ENCODE peak calls at places on chromosomes 4 and X, in nine cellular contexts. G is right lobe of liver, V is Panc1, H is nephron progenitor cell, Z is neural crest cell, O is LoVo, Q is glomerular endothelial cell, K is MM.1S, L is mesenchymal stem cell. R is an unnamed sample.

GRCh38 chrX:153572601-153573000 is 26.3 kb downstream of the CCNQ start:
- DNase-seq in V (no peak), H (no peak), O (no peak), L (no peak), Q (no peak), K (no peak), Z (no peak), G (no peak), R (no peak)

GRCh38 chr4:6722891-6723290 is 6.9 kb downstream of the BLOC1S4 start:
- DNase-seq in Q (no peak), V (no peak), H (no peak), Z (no peak), O (no peak), K (no peak), L (no peak), G (no peak), R (no peak)

GRCh38 chr4:8198906-8199593 is at the start of gene SH3TC1:
- DNase-seq in H (peak; percentile 76), V (no peak), L (peak; percentile 94), O (peak; percentile 88), G (peak; percentile 98), Z (peak; percentile 57), Q (no peak), K (peak; percentile 68), R (peak; percentile 85)

GRCh38 chr4:17055788-17056187 is 157.3 kb upstream of the LDB2 start:
- DNase-seq in Q (no peak), O (no peak), H (no peak), G (no peak), L (peak; percentile 67), K (no peak), V (no peak), Z (no peak), R (no peak)

GRCh38 chr4:185912779-185913178 is 100.8 kb upstream of the SORBS2 start:
- DNase-seq in Z (no peak), H (no peak), Q (no peak), V (no peak), L (no peak), K (no peak), O (peak; percentile 63), G (no peak), R (no peak)

GRCh38 chr4:10180927-10181744 is 64.5 kb upstream of the WDR1 start:
- DNase-seq in L (no peak), Z (no peak), V (no peak), H (no peak), G (no peak), K (peak; percentile 37), O (no peak), Q (peak; percentile 60), R (peak; percentile 49)

GRCh38 chrX:858542-859078 is 228.0 kb downstream of the SHOX start:
- DNase-seq in Z (no peak), K (no peak), Q (no peak), H (no peak), L (no peak), O (no peak), G (no peak), V (no peak), R (no peak)

GRCh38 chr4:127782275-127783025 is at the start of gene HSPA4L:
- DNase-seq in H (peak; percentile 50), O (peak; percentile 75), L (peak; percentile 85), V (peak; percentile 65), G (peak; percentile 68), Q (no peak), K (peak; percentile 68), Z (no peak), R (peak; percentile 87)

GRCh38 chr4:113635739-113636437 is 125.7 kb downstream of the CAMK2D start:
- DNase-seq in V (no peak), K (no peak), H (no peak), Z (no peak), G (no peak), O (no peak), L (no peak), Q (no peak), R (peak; percentile 9)

GRCh38 chr4:52106701-52107100 is 55.6 kb downstream of the SPATA18 start:
- DNase-seq in Z (no peak), Q (no peak), O (no peak), K (no peak), V (no peak), H (no peak), L (no peak), G (no peak), R (no peak)

R was measured in GM12865.